ENCODE peak calls at places on chromosomes 4 and X, in six cellular contexts. N, Q, X, Z, M and D are unnamed samples.
A peak's percentile ranks its signal among the peaks of the same experiment; 100 is the strongest.

GRCh38 chr4:70667710-70668535 is 1.6 kb upstream of the JCHAIN start:
- DNase-seq in Z (no peak), M (no peak), Q (no peak), X (peak; percentile 49), N (no peak), D (no peak)

GRCh38 chrX:75303795-75304194 is 29.9 kb downstream of the UPRT start:
- DNase-seq in M (no peak), Q (no peak), Z (peak; percentile 18), N (no peak), X (peak; percentile 88), D (no peak)

GRCh38 chr4:48109413-48110263 is 24.4 kb downstream of the TXK start:
- DNase-seq in M (peak; percentile 28), N (no peak), X (peak; percentile 23), Z (peak; percentile 35), Q (peak; percentile 49), D (peak; percentile 32)

GRCh38 chr4:6992728-6993655 is 50.2 kb upstream of the TADA2B start:
- DNase-seq in N (no peak), Q (no peak), X (peak; percentile 37), M (peak; percentile 19), Z (no peak), D (no peak)

GRCh38 chrX:103628386-103629290 is at the start of gene TCEAL1:
- DNase-seq in N (peak; percentile 47), X (peak; percentile 38), Q (peak; percentile 18), Z (peak; percentile 29), M (peak; percentile 49), D (no peak)

GRCh38 chr4:25486171-25486570 is 109.1 kb downstream of the ANAPC4 start:
- DNase-seq in N (no peak), M (no peak), Z (peak; percentile 6), Q (no peak), X (peak; percentile 46), D (no peak)

GRCh38 chr4:73446336-73446938 is 10.4 kb downstream of the AFP start:
- DNase-seq in Z (peak; percentile 7), N (no peak), M (peak; percentile 21), X (peak; percentile 26), Q (peak; percentile 11), D (peak; percentile 12)

GRCh38 chr4:88523325-88524129 is at the start of gene PYURF:
- DNase-seq in N (peak; percentile 98), Q (peak; percentile 66), X (peak; percentile 89), Z (peak; percentile 91), M (peak; percentile 91), D (peak; percentile 75)

GRCh38 chr4:38759077-38759789 is 23.6 kb downstream of the TLR10 start:
- DNase-seq in Q (peak; percentile 63), N (peak; percentile 25), M (peak; percentile 21), Z (peak; percentile 15), X (peak; percentile 56), D (peak; percentile 60)

GRCh38 chrX:39416547-39417262 is 615.4 kb downstream of the MID1IP1 start:
- DNase-seq in X (no peak), N (no peak), Z (no peak), Q (no peak), M (no peak), D (no peak)

GRCh38 chrX:39592776-39593175 is 505.0 kb downstream of the BCOR start:
- DNase-seq in Q (no peak), Z (no peak), X (peak; percentile 32), M (no peak), N (no peak), D (no peak)

GRCh38 chrX:48509245-48509590 is 426 bp downstream of the PORCN start:
- DNase-seq in Q (no peak), X (no peak), M (no peak), Z (no peak), N (no peak), D (no peak)

GRCh38 chrX:47197526-47197925 is 3.9 kb downstream of the UBA1 start:
- DNase-seq in N (no peak), M (no peak), Q (no peak), Z (no peak), X (no peak), D (no peak)
- H3K4me3 ChIP-seq in N (peak overlapping the region; percentile 82), M (no peak overlapping the region), Q (no peak overlapping the region), Z (no peak overlapping the region), X (peak overlapping the region; percentile 17), D (no peak overlapping the region)

GRCh38 chr4:159174645-159175147 is 71.8 kb downstream of the RAPGEF2 start:
- DNase-seq in Q (no peak), Z (no peak), M (no peak), X (no peak), N (no peak), D (no peak)

GRCh38 chr4:159178147-159178541 is 75.3 kb downstream of the RAPGEF2 start:
- DNase-seq in Q (no peak), X (no peak), M (no peak), Z (no peak), N (no peak), D (peak; percentile 15)

GRCh38 chr4:159175989-159176375 is 73.1 kb downstream of the RAPGEF2 start:
- DNase-seq in N (no peak), M (no peak), Q (no peak), X (no peak), Z (no peak), D (no peak)

GRCh38 chr4:159177265-159178146 is 74.6 kb downstream of the RAPGEF2 start:
- DNase-seq in N (no peak), M (no peak), Z (no peak), X (no peak), Q (no peak), D (no peak)

DNA sequence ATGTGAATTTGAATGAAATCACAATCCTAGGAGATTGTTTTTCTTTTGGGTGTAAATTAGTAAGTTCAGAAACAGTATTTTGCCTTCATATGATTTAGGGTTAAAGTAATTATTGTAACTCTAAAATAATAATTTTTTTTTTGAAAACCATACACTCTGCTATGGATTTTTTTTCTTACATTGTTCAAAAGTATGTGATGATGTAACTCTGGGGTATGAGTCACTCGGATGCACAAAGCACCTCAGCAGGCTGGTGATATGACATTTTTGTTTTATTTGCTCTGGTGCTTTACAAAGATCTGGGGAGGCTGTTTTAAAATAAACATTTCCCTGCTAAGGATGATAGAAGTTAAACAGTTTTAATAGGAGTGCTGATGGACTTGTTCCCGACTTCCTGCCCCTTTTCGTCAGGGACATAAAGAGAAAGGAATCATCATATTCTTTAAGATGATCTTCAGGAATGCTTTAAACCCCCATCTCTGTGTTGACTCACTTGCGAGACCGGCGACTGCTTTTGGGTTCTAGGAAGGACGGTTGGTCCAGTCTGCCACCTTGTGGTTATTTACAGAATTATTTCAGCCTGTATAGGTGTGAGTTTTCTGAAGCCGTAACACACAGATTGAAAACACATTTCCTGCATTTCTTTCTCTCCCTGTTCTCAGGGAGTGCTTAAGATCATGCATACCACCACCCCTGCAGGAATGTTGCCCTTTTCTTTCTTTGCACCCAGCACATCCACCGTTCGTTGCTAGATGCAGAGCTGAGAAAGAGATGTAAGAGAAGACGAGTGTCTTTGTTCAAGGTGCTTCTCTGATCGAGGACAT is 72.5 kb downstream of the RAPGEF2 start:
- DNase-seq in X (peak; percentile 83), N (peak; percentile 36), Q (peak; percentile 70), M (peak; percentile 22), Z (peak; percentile 94), D (peak; percentile 20)
- H3K4me3 ChIP-seq in X (peak overlapping the region; percentile 54), N (peak overlapping the region; percentile 23), Q (no peak overlapping the region), M (no peak overlapping the region), Z (peak overlapping the region; percentile 13), D (no peak overlapping the region)

DNA sequence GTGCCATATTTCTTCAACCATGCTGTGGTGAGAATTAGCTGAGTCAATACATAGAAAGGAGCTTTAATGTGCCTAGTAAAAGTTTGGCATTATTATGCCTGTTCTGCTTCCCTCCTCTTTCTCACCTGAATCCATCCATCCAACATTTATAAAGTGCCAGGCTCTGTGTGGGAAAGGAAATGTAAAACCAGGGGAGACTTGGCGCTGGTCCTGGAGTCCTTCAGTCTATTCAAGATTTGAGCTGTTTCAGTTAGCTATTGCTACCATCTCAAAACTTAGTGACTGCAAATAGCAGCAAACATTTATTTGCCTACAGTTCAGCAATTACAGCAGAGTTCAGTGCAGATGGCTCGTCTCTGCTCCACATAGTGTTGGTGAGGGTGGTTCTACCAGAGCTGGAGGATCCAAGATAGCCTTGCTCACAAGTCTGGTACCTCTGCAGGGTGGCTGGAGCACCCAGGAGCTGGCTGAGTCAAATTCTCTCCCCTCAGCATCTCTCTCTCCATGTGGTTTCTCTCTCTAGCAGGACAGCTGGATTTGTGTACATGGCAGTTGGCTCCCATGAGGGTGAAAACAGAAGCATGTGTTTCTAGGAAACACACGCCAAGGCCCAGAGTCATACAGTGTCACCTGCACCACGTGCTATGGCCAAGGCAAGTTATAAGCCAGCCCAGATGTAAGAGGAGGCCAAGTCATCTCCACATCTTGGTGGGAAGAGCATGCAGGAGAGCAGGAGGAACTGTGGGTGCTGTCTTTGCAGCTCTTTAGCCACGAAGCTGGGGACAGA is 77.3 kb downstream of the FHDC1 start:
- DNase-seq in M (no peak), Q (no peak), Z (no peak), N (no peak), X (no peak), D (no peak)
- H3K4me3 ChIP-seq in M (no peak overlapping the region), Q (no peak overlapping the region), Z (no peak overlapping the region), N (no peak overlapping the region), X (no peak overlapping the region), D (no peak overlapping the region)

GRCh38 chrX:18425199-18426003 is at the start of gene CDKL5:
- DNase-seq in M (peak; percentile 92), Q (peak; percentile 93), X (peak; percentile 90), Z (peak; percentile 86), N (peak; percentile 96), D (peak; percentile 95)

GRCh38 chrX:18422886-18423285 is 2.5 kb upstream of the CDKL5 start:
- DNase-seq in Q (no peak), M (no peak), X (no peak), N (no peak), Z (no peak), D (no peak)

GRCh38 chrX:18424482-18425198 is 768 bp upstream of the CDKL5 start:
- DNase-seq in N (no peak), Q (no peak), M (peak; percentile 37), Z (peak; percentile 31), X (peak; percentile 31), D (no peak)

GRCh38 chrX:18426004-18426320 is 554 bp downstream of the CDKL5 start:
- DNase-seq in Z (no peak), X (no peak), N (no peak), Q (no peak), M (no peak), D (no peak)

GRCh38 chrX:18428006-18428405 is 2.6 kb downstream of the CDKL5 start:
- DNase-seq in M (no peak), Z (no peak), X (no peak), Q (no peak), N (no peak), D (no peak)
- H3K4me3 ChIP-seq in M (no peak overlapping the region), Z (no peak overlapping the region), X (no peak overlapping the region), Q (no peak overlapping the region), N (no peak overlapping the region), D (no peak overlapping the region)

GRCh38 chrX:13087322-13088154 is 43.1 kb upstream of the FAM9C start:
- DNase-seq in M (no peak), Z (peak; percentile 74), X (peak; percentile 75), N (no peak), Q (peak; percentile 86), D (peak; percentile 67)

GRCh38 chrX:13085533-13085932 is 41.1 kb upstream of the FAM9C start:
- DNase-seq in X (no peak), M (no peak), Q (peak; percentile 44), Z (no peak), N (no peak), D (no peak)

GRCh38 chrX:13088155-13088485 is 43.7 kb upstream of the FAM9C start:
- DNase-seq in X (no peak), N (no peak), Z (no peak), M (no peak), Q (peak; percentile 14), D (no peak)

GRCh38 chrX:13084611-13085010 is 40.2 kb upstream of the FAM9C start:
- DNase-seq in M (no peak), N (no peak), X (no peak), Q (no peak), Z (no peak), D (no peak)

GRCh38 chrX:13086076-13086475 is 41.7 kb upstream of the FAM9C start:
- DNase-seq in M (no peak), N (no peak), Z (no peak), Q (no peak), X (no peak), D (no peak)
- H3K4me3 ChIP-seq in M (no peak overlapping the region), N (no peak overlapping the region), Z (no peak overlapping the region), Q (peak overlapping the region; percentile 50), X (no peak overlapping the region), D (no peak overlapping the region)